ENCODE peak calls at places on chromosomes 16 and 17, in seven cellular contexts. One of them, this sample, is unnamed.

GRCh38 chr17:49337900-49338299 is 24.1 kb downstream of the ZNF652 start:
- DNase-seq in cardiac septum: no peak
- DNase-seq in T-helper 22 cell: no peak
- DNase-seq in activated gamma-delta T cell treated with anti-CD3 and anti-CD28 coated beads, Interleukin-2, amount 50 U/mL, for 16 hours: no peak
- DNase-seq in activated T-cell treated with anti-CD3 and anti-CD28 coated beads, Interleukin-2, amount 50 U/mL, for 1 hour: no peak
- DNase-seq in HFFc6: no peak
- DNase-seq in amygdala: no peak
- DNase-seq in this sample: no peak

GRCh38 chr16:68332411-68333121 is 21.7 kb downstream of the PRMT7 start:
- DNase-seq in amygdala: no peak
- DNase-seq in HFFc6: no peak
- DNase-seq in activated T-cell treated with anti-CD3 and anti-CD28 coated beads, Interleukin-2, amount 50 U/mL, for 1 hour: no peak
- DNase-seq in T-helper 22 cell: no peak
- DNase-seq in activated gamma-delta T cell treated with anti-CD3 and anti-CD28 coated beads, Interleukin-2, amount 50 U/mL, for 16 hours: no peak
- DNase-seq in cardiac septum: no peak
- DNase-seq in this sample: no peak

GRCh38 chr17:73508057-73508930 is 136.0 kb downstream of the SDK2 start:
- DNase-seq in activated gamma-delta T cell treated with anti-CD3 and anti-CD28 coated beads, Interleukin-2, amount 50 U/mL, for 16 hours: no peak
- DNase-seq in T-helper 22 cell: no peak
- DNase-seq in HFFc6: no peak
- DNase-seq in activated T-cell treated with anti-CD3 and anti-CD28 coated beads, Interleukin-2, amount 50 U/mL, for 1 hour: no peak
- DNase-seq in amygdala: no peak
- DNase-seq in cardiac septum: no peak
- DNase-seq in this sample: no peak

GRCh38 chr16:21656795-21657768 is 4.7 kb upstream of the IGSF6 start:
- DNase-seq in amygdala: no peak
- DNase-seq in T-helper 22 cell: peak
- DNase-seq in activated T-cell treated with anti-CD3 and anti-CD28 coated beads, Interleukin-2, amount 50 U/mL, for 1 hour: no peak
- DNase-seq in activated gamma-delta T cell treated with anti-CD3 and anti-CD28 coated beads, Interleukin-2, amount 50 U/mL, for 16 hours: peak
- DNase-seq in HFFc6: peak
- DNase-seq in cardiac septum: no peak
- DNase-seq in this sample: no peak

GRCh38 chr17:13508916-13509315 is 92.8 kb downstream of the HS3ST3A1 start:
- DNase-seq in HFFc6: no peak
- DNase-seq in cardiac septum: no peak
- DNase-seq in T-helper 22 cell: no peak
- DNase-seq in activated T-cell treated with anti-CD3 and anti-CD28 coated beads, Interleukin-2, amount 50 U/mL, for 1 hour: no peak
- DNase-seq in amygdala: no peak
- DNase-seq in activated gamma-delta T cell treated with anti-CD3 and anti-CD28 coated beads, Interleukin-2, amount 50 U/mL, for 16 hours: no peak
- DNase-seq in this sample: no peak

GRCh38 chr17:46822388-46822921 is 4.0 kb upstream of the WNT3 start:
- DNase-seq in activated T-cell treated with anti-CD3 and anti-CD28 coated beads, Interleukin-2, amount 50 U/mL, for 1 hour: peak
- DNase-seq in T-helper 22 cell: no peak
- DNase-seq in amygdala: no peak
- DNase-seq in cardiac septum: no peak
- DNase-seq in HFFc6: no peak
- DNase-seq in activated gamma-delta T cell treated with anti-CD3 and anti-CD28 coated beads, Interleukin-2, amount 50 U/mL, for 16 hours: no peak
- DNase-seq in this sample: no peak

GRCh38 chr16:75476817-75477216 is 12.3 kb upstream of the TMEM170A start:
- DNase-seq in T-helper 22 cell: no peak
- DNase-seq in activated T-cell treated with anti-CD3 and anti-CD28 coated beads, Interleukin-2, amount 50 U/mL, for 1 hour: no peak
- DNase-seq in cardiac septum: no peak
- DNase-seq in activated gamma-delta T cell treated with anti-CD3 and anti-CD28 coated beads, Interleukin-2, amount 50 U/mL, for 16 hours: no peak
- DNase-seq in amygdala: no peak
- DNase-seq in HFFc6: no peak
- DNase-seq in this sample: no peak

GRCh38 chr17:80790021-80790765 is 201.4 kb upstream of the CHMP6 start:
- DNase-seq in HFFc6: no peak
- DNase-seq in activated T-cell treated with anti-CD3 and anti-CD28 coated beads, Interleukin-2, amount 50 U/mL, for 1 hour: peak
- DNase-seq in amygdala: no peak
- DNase-seq in activated gamma-delta T cell treated with anti-CD3 and anti-CD28 coated beads, Interleukin-2, amount 50 U/mL, for 16 hours: no peak
- DNase-seq in cardiac septum: no peak
- DNase-seq in T-helper 22 cell: no peak
- DNase-seq in this sample: no peak

GRCh38 chr16:56615353-56615752 is 7.0 kb downstream of the MT2A start:
- DNase-seq in activated T-cell treated with anti-CD3 and anti-CD28 coated beads, Interleukin-2, amount 50 U/mL, for 1 hour: no peak
- DNase-seq in T-helper 22 cell: no peak
- DNase-seq in cardiac septum: no peak
- DNase-seq in amygdala: no peak
- DNase-seq in activated gamma-delta T cell treated with anti-CD3 and anti-CD28 coated beads, Interleukin-2, amount 50 U/mL, for 16 hours: no peak
- DNase-seq in HFFc6: no peak
- DNase-seq in this sample: no peak

GRCh38 chr17:72984145-72984924 is 108.2 kb downstream of the SLC39A11 start:
- DNase-seq in activated T-cell treated with anti-CD3 and anti-CD28 coated beads, Interleukin-2, amount 50 U/mL, for 1 hour: no peak
- DNase-seq in cardiac septum: no peak
- DNase-seq in amygdala: no peak
- DNase-seq in HFFc6: peak
- DNase-seq in T-helper 22 cell: no peak
- DNase-seq in activated gamma-delta T cell treated with anti-CD3 and anti-CD28 coated beads, Interleukin-2, amount 50 U/mL, for 16 hours: no peak
- DNase-seq in this sample: no peak

GRCh38 chr16:47143677-47144558 is at the start of gene NETO2:
- DNase-seq in activated T-cell treated with anti-CD3 and anti-CD28 coated beads, Interleukin-2, amount 50 U/mL, for 1 hour: peak
- DNase-seq in T-helper 22 cell: peak
- DNase-seq in HFFc6: peak
- DNase-seq in amygdala: peak
- DNase-seq in activated gamma-delta T cell treated with anti-CD3 and anti-CD28 coated beads, Interleukin-2, amount 50 U/mL, for 16 hours: peak
- DNase-seq in cardiac septum: peak
- DNase-seq in this sample: peak

GRCh38 chr17:13465678-13466077 is 136.1 kb downstream of the HS3ST3A1 start:
- DNase-seq in amygdala: no peak
- DNase-seq in T-helper 22 cell: no peak
- DNase-seq in activated T-cell treated with anti-CD3 and anti-CD28 coated beads, Interleukin-2, amount 50 U/mL, for 1 hour: no peak
- DNase-seq in activated gamma-delta T cell treated with anti-CD3 and anti-CD28 coated beads, Interleukin-2, amount 50 U/mL, for 16 hours: no peak
- DNase-seq in cardiac septum: no peak
- DNase-seq in HFFc6: no peak
- DNase-seq in this sample: no peak

GRCh38 chr16:11748404-11749254 is 6.0 kb upstream of the TXNDC11 start:
- DNase-seq in activated gamma-delta T cell treated with anti-CD3 and anti-CD28 coated beads, Interleukin-2, amount 50 U/mL, for 16 hours: no peak
- DNase-seq in HFFc6: no peak
- DNase-seq in amygdala: no peak
- DNase-seq in T-helper 22 cell: no peak
- DNase-seq in cardiac septum: no peak
- DNase-seq in activated T-cell treated with anti-CD3 and anti-CD28 coated beads, Interleukin-2, amount 50 U/mL, for 1 hour: no peak
- DNase-seq in this sample: no peak

GRCh38 chr17:32516940-32517711 is 30.3 kb downstream of the CDK5R1 start:
- DNase-seq in activated T-cell treated with anti-CD3 and anti-CD28 coated beads, Interleukin-2, amount 50 U/mL, for 1 hour: no peak
- DNase-seq in activated gamma-delta T cell treated with anti-CD3 and anti-CD28 coated beads, Interleukin-2, amount 50 U/mL, for 16 hours: no peak
- DNase-seq in cardiac septum: peak
- DNase-seq in T-helper 22 cell: no peak
- DNase-seq in amygdala: no peak
- DNase-seq in HFFc6: no peak
- DNase-seq in this sample: no peak

GRCh38 chr16:75236232-75236631 is 15.2 kb downstream of the BCAR1 start:
- DNase-seq in activated gamma-delta T cell treated with anti-CD3 and anti-CD28 coated beads, Interleukin-2, amount 50 U/mL, for 16 hours: no peak
- DNase-seq in HFFc6: no peak
- DNase-seq in amygdala: no peak
- DNase-seq in activated T-cell treated with anti-CD3 and anti-CD28 coated beads, Interleukin-2, amount 50 U/mL, for 1 hour: no peak
- DNase-seq in cardiac septum: no peak
- DNase-seq in T-helper 22 cell: no peak
- DNase-seq in this sample: no peak

GRCh38 chr16:19858006-19858653 is 26.5 kb downstream of the GPRC5B start:
- DNase-seq in HFFc6: no peak
- DNase-seq in amygdala: no peak
- DNase-seq in activated T-cell treated with anti-CD3 and anti-CD28 coated beads, Interleukin-2, amount 50 U/mL, for 1 hour: no peak
- DNase-seq in T-helper 22 cell: no peak
- DNase-seq in cardiac septum: no peak
- DNase-seq in activated gamma-delta T cell treated with anti-CD3 and anti-CD28 coated beads, Interleukin-2, amount 50 U/mL, for 16 hours: no peak
- DNase-seq in this sample: no peak

GRCh38 chr16:30894540-30895368 is 877 bp upstream of the BCL7C start:
- DNase-seq in T-helper 22 cell: no peak
- DNase-seq in cardiac septum: no peak
- DNase-seq in activated gamma-delta T cell treated with anti-CD3 and anti-CD28 coated beads, Interleukin-2, amount 50 U/mL, for 16 hours: no peak
- DNase-seq in HFFc6: no peak
- DNase-seq in amygdala: no peak
- DNase-seq in activated T-cell treated with anti-CD3 and anti-CD28 coated beads, Interleukin-2, amount 50 U/mL, for 1 hour: no peak
- DNase-seq in this sample: no peak

GRCh38 chr17:72778161-72779151 is 314.0 kb downstream of the SLC39A11 start:
- DNase-seq in amygdala: no peak
- DNase-seq in activated gamma-delta T cell treated with anti-CD3 and anti-CD28 coated beads, Interleukin-2, amount 50 U/mL, for 16 hours: no peak
- DNase-seq in activated T-cell treated with anti-CD3 and anti-CD28 coated beads, Interleukin-2, amount 50 U/mL, for 1 hour: no peak
- DNase-seq in HFFc6: no peak
- DNase-seq in T-helper 22 cell: no peak
- DNase-seq in cardiac septum: no peak
- DNase-seq in this sample: no peak

GRCh38 chr17:4261452-4261851 is 2.3 kb downstream of the ANKFY1 start:
- DNase-seq in HFFc6: no peak
- DNase-seq in amygdala: no peak
- DNase-seq in activated gamma-delta T cell treated with anti-CD3 and anti-CD28 coated beads, Interleukin-2, amount 50 U/mL, for 16 hours: no peak
- DNase-seq in activated T-cell treated with anti-CD3 and anti-CD28 coated beads, Interleukin-2, amount 50 U/mL, for 1 hour: no peak
- DNase-seq in cardiac septum: no peak
- DNase-seq in T-helper 22 cell: no peak
- DNase-seq in this sample: no peak

GRCh38 chr16:88783391-88784073 is 1.5 kb downstream of the PIEZO1 start:
- DNase-seq in amygdala: peak
- DNase-seq in activated T-cell treated with anti-CD3 and anti-CD28 coated beads, Interleukin-2, amount 50 U/mL, for 1 hour: no peak
- DNase-seq in HFFc6: no peak
- DNase-seq in cardiac septum: no peak
- DNase-seq in activated gamma-delta T cell treated with anti-CD3 and anti-CD28 coated beads, Interleukin-2, amount 50 U/mL, for 16 hours: no peak
- DNase-seq in T-helper 22 cell: no peak
- DNase-seq in this sample: no peak

GRCh38 chr17:44278006-44278405 is 10.1 kb upstream of the SLC4A1 start:
- DNase-seq in T-helper 22 cell: no peak
- DNase-seq in HFFc6: peak
- DNase-seq in amygdala: no peak
- DNase-seq in cardiac septum: no peak
- DNase-seq in activated gamma-delta T cell treated with anti-CD3 and anti-CD28 coated beads, Interleukin-2, amount 50 U/mL, for 16 hours: no peak
- DNase-seq in activated T-cell treated with anti-CD3 and anti-CD28 coated beads, Interleukin-2, amount 50 U/mL, for 1 hour: no peak
- DNase-seq in this sample: no peak

GRCh38 chr16:89345663-89346150 is 128.2 kb downstream of the ZNF778 start:
- DNase-seq in amygdala: no peak
- DNase-seq in activated gamma-delta T cell treated with anti-CD3 and anti-CD28 coated beads, Interleukin-2, amount 50 U/mL, for 16 hours: no peak
- DNase-seq in T-helper 22 cell: no peak
- DNase-seq in cardiac septum: no peak
- DNase-seq in activated T-cell treated with anti-CD3 and anti-CD28 coated beads, Interleukin-2, amount 50 U/mL, for 1 hour: no peak
- DNase-seq in HFFc6: no peak
- DNase-seq in this sample: no peak

GRCh38 chr16:74309789-74310781 is 13.5 kb downstream of the PSMD7 start:
- DNase-seq in amygdala: no peak
- DNase-seq in HFFc6: peak
- DNase-seq in T-helper 22 cell: no peak
- DNase-seq in cardiac septum: no peak
- DNase-seq in activated T-cell treated with anti-CD3 and anti-CD28 coated beads, Interleukin-2, amount 50 U/mL, for 1 hour: no peak
- DNase-seq in activated gamma-delta T cell treated with anti-CD3 and anti-CD28 coated beads, Interleukin-2, amount 50 U/mL, for 16 hours: no peak
- DNase-seq in this sample: no peak

GRCh38 chr16:63005356-63005755 is 969.1 kb upstream of the CDH8 start:
- DNase-seq in amygdala: no peak
- DNase-seq in T-helper 22 cell: no peak
- DNase-seq in activated T-cell treated with anti-CD3 and anti-CD28 coated beads, Interleukin-2, amount 50 U/mL, for 1 hour: no peak
- DNase-seq in HFFc6: no peak
- DNase-seq in activated gamma-delta T cell treated with anti-CD3 and anti-CD28 coated beads, Interleukin-2, amount 50 U/mL, for 16 hours: no peak
- DNase-seq in cardiac septum: no peak
- DNase-seq in this sample: no peak

GRCh38 chr17:58189436-58190146 is 2.9 kb upstream of the EPX start:
- DNase-seq in cardiac septum: no peak
- DNase-seq in activated gamma-delta T cell treated with anti-CD3 and anti-CD28 coated beads, Interleukin-2, amount 50 U/mL, for 16 hours: no peak
- DNase-seq in HFFc6: peak
- DNase-seq in activated T-cell treated with anti-CD3 and anti-CD28 coated beads, Interleukin-2, amount 50 U/mL, for 1 hour: no peak
- DNase-seq in amygdala: no peak
- DNase-seq in T-helper 22 cell: no peak
- DNase-seq in this sample: no peak

GRCh38 chr17:17139972-17140589 is 66.1 kb downstream of the PLD6 start:
- DNase-seq in activated gamma-delta T cell treated with anti-CD3 and anti-CD28 coated beads, Interleukin-2, amount 50 U/mL, for 16 hours: no peak
- DNase-seq in cardiac septum: no peak
- DNase-seq in T-helper 22 cell: no peak
- DNase-seq in amygdala: no peak
- DNase-seq in HFFc6: no peak
- DNase-seq in activated T-cell treated with anti-CD3 and anti-CD28 coated beads, Interleukin-2, amount 50 U/mL, for 1 hour: no peak
- DNase-seq in this sample: no peak

GRCh38 chr17:27542841-27543463 is 86.7 kb downstream of the KSR1 start:
- DNase-seq in activated T-cell treated with anti-CD3 and anti-CD28 coated beads, Interleukin-2, amount 50 U/mL, for 1 hour: no peak
- DNase-seq in amygdala: no peak
- DNase-seq in activated gamma-delta T cell treated with anti-CD3 and anti-CD28 coated beads, Interleukin-2, amount 50 U/mL, for 16 hours: no peak
- DNase-seq in HFFc6: no peak
- DNase-seq in T-helper 22 cell: no peak
- DNase-seq in cardiac septum: no peak
- DNase-seq in this sample: no peak

GRCh38 chr17:43626066-43626465 is 35.7 kb downstream of the MEOX1 start:
- DNase-seq in activated T-cell treated with anti-CD3 and anti-CD28 coated beads, Interleukin-2, amount 50 U/mL, for 1 hour: no peak
- DNase-seq in amygdala: no peak
- DNase-seq in cardiac septum: no peak
- DNase-seq in activated gamma-delta T cell treated with anti-CD3 and anti-CD28 coated beads, Interleukin-2, amount 50 U/mL, for 16 hours: no peak
- DNase-seq in T-helper 22 cell: no peak
- DNase-seq in HFFc6: no peak
- DNase-seq in this sample: no peak

GRCh38 chr17:47087093-47087492 is 102.0 kb downstream of the CDC27 start:
- DNase-seq in activated T-cell treated with anti-CD3 and anti-CD28 coated beads, Interleukin-2, amount 50 U/mL, for 1 hour: no peak
- DNase-seq in HFFc6: no peak
- DNase-seq in amygdala: no peak
- DNase-seq in cardiac septum: no peak
- DNase-seq in T-helper 22 cell: no peak
- DNase-seq in activated gamma-delta T cell treated with anti-CD3 and anti-CD28 coated beads, Interleukin-2, amount 50 U/mL, for 16 hours: no peak
- DNase-seq in this sample: no peak

GRCh38 chr16:48384982-48385271 is 286 bp downstream of the SIAH1 start:
- DNase-seq in T-helper 22 cell: no peak
- DNase-seq in activated T-cell treated with anti-CD3 and anti-CD28 coated beads, Interleukin-2, amount 50 U/mL, for 1 hour: no peak
- DNase-seq in HFFc6: no peak
- DNase-seq in amygdala: no peak
- DNase-seq in activated gamma-delta T cell treated with anti-CD3 and anti-CD28 coated beads, Interleukin-2, amount 50 U/mL, for 16 hours: no peak
- DNase-seq in cardiac septum: no peak
- DNase-seq in this sample: no peak

GRCh38 chr16:83779881-83780280 is 27.9 kb upstream of the HSBP1 start:
- DNase-seq in cardiac septum: no peak
- DNase-seq in T-helper 22 cell: no peak
- DNase-seq in activated gamma-delta T cell treated with anti-CD3 and anti-CD28 coated beads, Interleukin-2, amount 50 U/mL, for 16 hours: no peak
- DNase-seq in HFFc6: no peak
- DNase-seq in activated T-cell treated with anti-CD3 and anti-CD28 coated beads, Interleukin-2, amount 50 U/mL, for 1 hour: no peak
- DNase-seq in amygdala: no peak
- DNase-seq in this sample: no peak

GRCh38 chr17:43758497-43759174 is at the start of gene SOST:
- DNase-seq in amygdala: no peak
- DNase-seq in HFFc6: no peak
- DNase-seq in T-helper 22 cell: no peak
- DNase-seq in cardiac septum: peak
- DNase-seq in activated gamma-delta T cell treated with anti-CD3 and anti-CD28 coated beads, Interleukin-2, amount 50 U/mL, for 16 hours: no peak
- DNase-seq in activated T-cell treated with anti-CD3 and anti-CD28 coated beads, Interleukin-2, amount 50 U/mL, for 1 hour: no peak
- DNase-seq in this sample: no peak

This sample was measured in effector memory CD4-positive, alpha-beta T cell.